ENCODE peak calls at places on chromosomes 11 and 22, in five cellular contexts. N is CD4-positive, alpha-beta memory T cell; O is CD4-positive, CD25-positive, alpha-beta regulatory T cell; H is mammary epithelial cell; D is RWPE2. Z is an unnamed sample. For H3K36me3, the result is how much of the 10 kb centered on the place peaks cover.

GRCh38 chr22:38782402-38783094 is 11.4 kb downstream of the DNAL4 start:
- DNase-seq in N (no peak), O (no peak), H (peak), D (no peak), Z (no peak)

GRCh38 chr11:58429273-58429672 is 1.4 kb upstream of the OR5B2 start:
- DNase-seq in N (no peak), O (no peak), H (no peak), D (no peak), Z (no peak)

GRCh38 chr22:39661842-39662676 is 91.5 kb downstream of the CACNA1I start:
- DNase-seq in N (peak), O (peak), H (peak), D (peak), Z (peak)

GRCh38 chr22:26585104-26585790 is 4.7 kb downstream of the TPST2 start:
- DNase-seq in N (no peak), O (no peak), H (peak), D (peak), Z (no peak)

GRCh38 chr11:2444301-2445106 is at the start of the genes KCNQ1 and TRPM5:
- DNase-seq in N (peak), O (peak), H (no peak), D (peak), Z (peak)

GRCh38 chr22:24427500-24428164 is at the start of gene ADORA2A:
- DNase-seq in N (peak), O (peak), H (no peak), D (no peak), Z (peak)

GRCh38 chr11:2532704-2533641 is 88.2 kb downstream of the KCNQ1 start:
- DNase-seq in N (peak), O (peak), H (peak), D (peak), Z (peak)

GRCh38 chr11:2525166-2525861 is 80.5 kb downstream of the KCNQ1 start:
- DNase-seq in N (no peak), O (no peak), H (no peak), D (no peak), Z (no peak)

GRCh38 chr22:24803064-24803542 is 2.9 kb upstream of the SGSM1 start:
- DNase-seq in N (peak), O (peak), H (no peak), D (no peak), Z (peak)

GRCh38 chr11:115521874-115522273 is 17.7 kb upstream of the CADM1 start:
- DNase-seq in N (no peak), O (no peak), H (no peak), D (no peak), Z (no peak)

GRCh38 chr22:48104786-48105185 is 1342.3 kb downstream of the TBC1D22A start:
- DNase-seq in N (no peak), O (no peak), H (no peak), D (no peak), Z (no peak)

GRCh38 chr22:46604306-46604690 is 15.9 kb upstream of the GRAMD4 start:
- DNase-seq in N (peak), O (peak), H (no peak), D (no peak), Z (no peak)

GRCh38 chr11:27011560-27012253 is 17.8 kb downstream of the FIBIN start:
- DNase-seq in N (no peak), O (no peak), H (peak), D (no peak), Z (no peak)

GRCh38 chr22:28034760-28035401 is 115.8 kb upstream of the PITPNB start:
- DNase-seq in N (no peak), O (no peak), H (no peak), D (no peak), Z (no peak)

GRCh38 chr11:90176069-90176468 is 41.6 kb downstream of the NAALAD2 start:
- DNase-seq in N (no peak), O (no peak), H (no peak), D (no peak), Z (no peak)

GRCh38 chr11:111978028-111978771 is 41.1 kb downstream of the DIXDC1 start:
- DNase-seq in N (no peak), O (no peak), H (peak), D (no peak), Z (no peak)

GRCh38 chr22:23269441-23270211 is 89.3 kb downstream of the BCR start:
- DNase-seq in N (no peak), O (no peak), H (no peak), D (no peak), Z (no peak)

GRCh38 chr11:75408852-75409219 is 9.5 kb downstream of the RPS3 start:
- DNase-seq in N (no peak), O (no peak), H (no peak), D (no peak), Z (no peak)
- H3K36me3 ChIP-seq in N (under half), O (half or more), H (under half), D (half or more), Z (under half)

DNA sequence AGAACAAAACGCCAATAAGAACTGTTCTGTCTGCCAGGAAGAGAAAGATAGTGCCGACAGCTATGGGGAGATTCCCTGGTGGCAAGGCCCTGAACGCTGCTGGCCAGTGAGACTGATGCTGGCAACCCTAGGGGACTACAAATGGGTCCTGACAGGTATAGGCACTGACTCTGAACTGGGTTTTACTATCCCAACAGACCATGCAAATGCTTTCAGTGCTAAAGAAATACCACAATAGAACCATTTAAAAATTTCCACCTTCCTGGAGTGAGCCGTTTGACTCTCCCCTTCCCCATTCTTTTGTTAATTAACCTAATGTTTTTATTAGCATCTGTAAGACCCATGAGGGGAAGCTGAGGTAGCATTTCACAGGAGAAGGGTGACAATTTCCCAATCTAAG is 25.7 kb downstream of the USP28 start:
- DNase-seq in N (no peak), O (no peak), H (no peak), D (no peak), Z (no peak)
- H3K36me3 ChIP-seq in N (under half), O (under half), H (under half), D (under half), Z (under half)

DNA sequence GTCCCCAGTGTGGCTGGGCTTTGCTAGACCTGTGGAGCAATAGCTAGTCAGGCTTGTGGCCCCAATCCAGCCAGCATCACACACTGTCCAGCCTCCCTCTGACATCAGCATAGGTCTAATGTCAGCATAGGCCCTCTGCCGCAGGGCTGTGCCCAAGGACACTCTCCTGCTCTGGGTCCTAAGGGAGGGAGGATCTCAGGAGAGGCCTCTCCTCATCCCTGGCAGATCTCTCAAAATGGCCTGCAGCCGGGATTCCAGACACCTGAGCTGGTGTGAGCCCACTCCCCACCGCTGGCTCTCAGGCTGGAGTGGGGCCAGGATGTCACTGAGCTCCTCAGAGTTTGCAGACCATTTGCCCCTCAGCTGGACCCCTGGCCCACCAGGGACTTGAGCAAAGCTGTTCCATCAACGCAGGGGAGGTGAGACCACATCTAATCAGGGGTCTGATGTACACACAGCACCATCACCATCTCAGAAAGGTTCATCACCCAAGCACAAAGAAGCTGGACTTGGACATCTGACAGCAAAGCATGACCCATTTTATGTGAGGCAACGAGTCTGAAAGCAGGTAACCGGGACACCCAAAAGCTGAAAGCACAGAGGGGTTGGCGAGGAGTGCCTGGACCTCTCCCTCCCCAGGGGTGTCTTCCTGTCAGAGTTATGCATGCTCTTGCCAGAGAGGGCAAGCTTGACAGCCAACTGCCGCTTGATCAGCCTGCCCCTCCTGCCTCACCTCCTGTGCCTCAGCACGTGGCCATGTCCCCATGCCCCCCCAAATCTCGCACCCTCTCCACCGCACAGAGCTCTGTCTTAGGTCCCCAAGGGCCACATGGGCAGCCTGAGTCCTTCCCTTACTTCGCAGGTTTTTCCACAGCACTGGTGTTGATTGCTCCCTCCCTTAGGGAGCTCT is 69.7 kb upstream of the SEPTIN5 start:
- DNase-seq in N (no peak), O (no peak), H (no peak), D (no peak), Z (no peak)
- H3K36me3 ChIP-seq in N (under half), O (under half), H (under half), D (under half), Z (under half)

GRCh38 chr22:44363214-44363979 is 50.6 kb upstream of the SHISAL1 start:
- DNase-seq in N (no peak), O (no peak), H (peak), D (peak), Z (no peak)
- H3K36me3 ChIP-seq in N (under half), O (under half), H (under half), D (under half), Z (under half)

GRCh38 chr11:473415-473814 is 23.3 kb downstream of the PTDSS2 start:
- DNase-seq in N (no peak), O (no peak), H (no peak), D (peak), Z (no peak)
- H3K36me3 ChIP-seq in N (under half), O (under half), H (under half), D (under half), Z (under half)

GRCh38 chr11:68542617-68543016 is 82.1 kb downstream of the PPP6R3 start:
- DNase-seq in N (no peak), O (no peak), H (peak), D (no peak), Z (no peak)
- H3K36me3 ChIP-seq in N (half or more), O (half or more), H (under half), D (half or more), Z (under half)

GRCh38 chr11:103157542-103157941 is 48.3 kb downstream of the DYNC2H1 start:
- DNase-seq in N (no peak), O (no peak), H (no peak), D (no peak), Z (no peak)
- H3K36me3 ChIP-seq in N (under half), O (under half), H (under half), D (half or more), Z (under half)

GRCh38 chr11:66263231-66263630 is 5.2 kb upstream of the RAB1B start:
- DNase-seq in N (no peak), O (no peak), H (no peak), D (no peak), Z (no peak)
- H3K36me3 ChIP-seq in N (under half), O (under half), H (under half), D (under half), Z (under half)

DNA sequence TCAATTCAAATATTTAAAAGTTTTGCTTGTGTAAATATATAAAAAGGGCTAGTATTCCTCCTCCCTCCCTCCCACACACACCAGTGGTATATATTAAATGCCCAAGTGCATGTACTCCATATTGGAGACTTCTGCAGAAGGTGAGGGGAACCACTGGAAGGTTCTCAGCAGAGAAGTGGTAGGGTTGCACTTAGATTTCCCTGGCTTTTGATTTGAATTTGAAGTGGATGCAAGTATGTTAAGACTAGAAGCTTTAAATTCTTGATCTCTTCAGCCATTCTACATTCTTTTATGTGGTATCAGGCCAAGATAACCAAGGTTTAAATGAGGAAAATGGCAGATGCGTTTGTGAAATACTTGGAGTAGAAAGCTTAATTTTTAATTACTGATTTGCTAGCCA is 43.1 kb downstream of the CEP57 start:
- DNase-seq in N (no peak), O (no peak), H (no peak), D (no peak), Z (no peak)
- H3K36me3 ChIP-seq in N (under half), O (half or more), H (under half), D (half or more), Z (under half)

DNA sequence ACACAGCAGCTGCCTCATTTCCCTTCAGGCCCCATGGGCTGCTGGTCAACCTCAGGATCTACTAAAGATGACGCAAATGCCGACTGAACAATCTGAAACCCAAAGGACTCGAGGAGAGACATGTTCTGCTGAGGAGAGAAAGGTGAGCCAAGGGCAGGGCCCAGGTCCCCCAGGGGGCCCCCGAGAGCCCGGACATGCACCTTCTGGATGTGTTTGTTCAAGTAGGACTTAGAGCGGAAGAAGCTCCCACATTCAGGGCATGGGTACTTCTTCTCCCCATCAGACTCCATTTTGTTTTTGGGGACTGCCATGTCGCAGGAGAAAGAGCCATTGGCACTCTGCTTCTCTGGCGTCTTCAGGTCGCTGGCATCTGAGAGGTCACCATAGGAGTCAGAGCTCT is 19.3 kb downstream of the PATZ1 start:
- DNase-seq in N (no peak), O (no peak), H (no peak), D (no peak), Z (no peak)
- H3K36me3 ChIP-seq in N (half or more), O (half or more), H (under half), D (under half), Z (half or more)